ENCODE peak calls at places on chromosomes 13 and 19, in five cellular contexts. One of them, this sample, is unnamed.

GRCh38 chr19:2923510-2923909 is 21.3 kb downstream of the ZNF77 start:
- DNase-seq in SK-N-SH: no peak
- DNase-seq in HL-60: no peak
- DNase-seq in right lobe of liver: no peak
- DNase-seq in IMR-90: peak
- DNase-seq in this sample: no peak

GRCh38 chr13:80083516-80084085 is 257.3 kb downstream of the SPRY2 start:
- DNase-seq in HL-60: no peak
- DNase-seq in right lobe of liver: no peak
- DNase-seq in SK-N-SH: no peak
- DNase-seq in IMR-90: peak
- DNase-seq in this sample: no peak

GRCh38 chr19:38543807-38544568 is 73.8 kb downstream of the MAP4K1 start:
- DNase-seq in HL-60: no peak
- DNase-seq in SK-N-SH: peak
- DNase-seq in right lobe of liver: peak
- DNase-seq in IMR-90: peak
- DNase-seq in this sample: no peak

GRCh38 chr19:6739884-6740588 is 556 bp downstream of the TRIP10 start:
- DNase-seq in right lobe of liver: peak
- DNase-seq in SK-N-SH: peak
- DNase-seq in HL-60: no peak
- DNase-seq in IMR-90: no peak
- DNase-seq in this sample: no peak

GRCh38 chr13:50410921-50411712 is 395.9 kb downstream of the KCNRG start:
- DNase-seq in right lobe of liver: no peak
- DNase-seq in SK-N-SH: no peak
- DNase-seq in IMR-90: peak
- DNase-seq in HL-60: no peak
- DNase-seq in this sample: no peak

GRCh38 chr19:48249502-48250014 is 6.2 kb downstream of the CARD8 start:
- DNase-seq in right lobe of liver: peak
- DNase-seq in SK-N-SH: no peak
- DNase-seq in HL-60: peak
- DNase-seq in IMR-90: no peak
- DNase-seq in this sample: peak

GRCh38 chr19:16949496-16950023 is 60.8 kb downstream of the F2RL3 start:
- DNase-seq in right lobe of liver: no peak
- DNase-seq in SK-N-SH: no peak
- DNase-seq in HL-60: no peak
- DNase-seq in IMR-90: no peak
- DNase-seq in this sample: no peak

GRCh38 chr13:41130356-41130755 is 2.2 kb downstream of the KBTBD6 start:
- DNase-seq in right lobe of liver: no peak
- DNase-seq in IMR-90: peak
- DNase-seq in HL-60: peak
- DNase-seq in SK-N-SH: no peak
- DNase-seq in this sample: no peak

GRCh38 chr19:33052352-33052972 is 12.2 kb downstream of the RHPN2 start:
- DNase-seq in IMR-90: peak
- DNase-seq in HL-60: no peak
- DNase-seq in right lobe of liver: no peak
- DNase-seq in SK-N-SH: no peak
- DNase-seq in this sample: no peak

GRCh38 chr13:27170521-27171243 is 929 bp downstream of the USP12 start:
- DNase-seq in IMR-90: no peak
- DNase-seq in SK-N-SH: no peak
- DNase-seq in right lobe of liver: peak
- DNase-seq in HL-60: peak
- DNase-seq in this sample: peak

GRCh38 chr19:46975918-46976782 is 43.5 kb upstream of the NPAS1 start:
- DNase-seq in IMR-90: peak
- DNase-seq in HL-60: no peak
- DNase-seq in SK-N-SH: peak
- DNase-seq in right lobe of liver: peak
- DNase-seq in this sample: no peak

GRCh38 chr13:64078025-64078424 is 2662.4 kb upstream of the PCDH20 start:
- DNase-seq in SK-N-SH: peak
- DNase-seq in HL-60: no peak
- DNase-seq in IMR-90: no peak
- DNase-seq in right lobe of liver: no peak
- DNase-seq in this sample: no peak

GRCh38 chr13:29849731-29850212 is 645 bp downstream of the UBL3 start:
- DNase-seq in right lobe of liver: peak
- DNase-seq in IMR-90: peak
- DNase-seq in HL-60: peak
- DNase-seq in SK-N-SH: peak
- DNase-seq in this sample: peak

GRCh38 chr19:39582442-39582841 is 19.9 kb upstream of the LGALS13 start:
- DNase-seq in IMR-90: no peak
- DNase-seq in HL-60: no peak
- DNase-seq in SK-N-SH: no peak
- DNase-seq in right lobe of liver: no peak
- DNase-seq in this sample: no peak

GRCh38 chr19:42051166-42052115 is 18.6 kb downstream of the GRIK5 start:
- DNase-seq in SK-N-SH: no peak
- DNase-seq in IMR-90: no peak
- DNase-seq in right lobe of liver: no peak
- DNase-seq in HL-60: no peak
- DNase-seq in this sample: no peak

GRCh38 chr13:50677687-50678463 is 165.6 kb downstream of the DLEU7 start:
- DNase-seq in IMR-90: peak
- DNase-seq in right lobe of liver: no peak
- DNase-seq in SK-N-SH: no peak
- DNase-seq in HL-60: no peak
- DNase-seq in this sample: no peak

GRCh38 chr19:12721656-12722565 is 1.8 kb downstream of the TNPO2 start:
- DNase-seq in IMR-90: peak
- DNase-seq in HL-60: peak
- DNase-seq in SK-N-SH: peak
- DNase-seq in right lobe of liver: peak
- DNase-seq in this sample: no peak

GRCh38 chr13:64414381-64414780 is 2815.8 kb downstream of the PCDH9 start:
- DNase-seq in HL-60: no peak
- DNase-seq in SK-N-SH: no peak
- DNase-seq in IMR-90: no peak
- DNase-seq in right lobe of liver: no peak
- DNase-seq in this sample: no peak

GRCh38 chr13:73416093-73416492 is 357.3 kb downstream of the KLF5 start:
- DNase-seq in IMR-90: no peak
- DNase-seq in HL-60: no peak
- DNase-seq in SK-N-SH: no peak
- DNase-seq in right lobe of liver: no peak
- DNase-seq in this sample: no peak

GRCh38 chr19:13505164-13505695 is 1.0 kb downstream of the CACNA1A start:
- DNase-seq in IMR-90: no peak
- DNase-seq in right lobe of liver: no peak
- DNase-seq in HL-60: no peak
- DNase-seq in SK-N-SH: no peak
- DNase-seq in this sample: no peak

GRCh38 chr19:10968527-10969081 is 7.8 kb downstream of the SMARCA4 start:
- DNase-seq in SK-N-SH: no peak
- DNase-seq in HL-60: no peak
- DNase-seq in right lobe of liver: no peak
- DNase-seq in IMR-90: no peak
- DNase-seq in this sample: no peak

GRCh38 chr19:1746401-1747284 is 6.7 kb upstream of the ONECUT3 start:
- DNase-seq in right lobe of liver: no peak
- DNase-seq in SK-N-SH: no peak
- DNase-seq in HL-60: peak
- DNase-seq in IMR-90: peak
- DNase-seq in this sample: no peak

GRCh38 chr19:3102239-3103140 is 8.3 kb downstream of the GNA11 start:
- DNase-seq in right lobe of liver: no peak
- DNase-seq in IMR-90: no peak
- DNase-seq in HL-60: no peak
- DNase-seq in SK-N-SH: no peak
- DNase-seq in this sample: no peak

GRCh38 chr13:79492313-79492798 is 11.4 kb downstream of the NDFIP2 start:
- DNase-seq in SK-N-SH: no peak
- DNase-seq in HL-60: no peak
- DNase-seq in IMR-90: peak
- DNase-seq in right lobe of liver: no peak
- DNase-seq in this sample: no peak

GRCh38 chr13:113034451-113035208 is 65.6 kb downstream of the MCF2L start:
- DNase-seq in IMR-90: peak
- DNase-seq in SK-N-SH: peak
- DNase-seq in right lobe of liver: no peak
- DNase-seq in HL-60: peak
- DNase-seq in this sample: no peak

GRCh38 chr13:27968316-27969072 is 621 bp downstream of the CDX2 start:
- DNase-seq in SK-N-SH: peak
- DNase-seq in IMR-90: no peak
- DNase-seq in HL-60: peak
- DNase-seq in right lobe of liver: no peak
- DNase-seq in this sample: no peak

GRCh38 chr13:52454459-52454824 is 836 bp upstream of the CKAP2 start:
- DNase-seq in SK-N-SH: peak
- DNase-seq in HL-60: peak
- DNase-seq in IMR-90: peak
- DNase-seq in right lobe of liver: no peak
- DNase-seq in this sample: peak

GRCh38 chr19:30267332-30267731 is 104.9 kb upstream of the ZNF536 start:
- DNase-seq in IMR-90: no peak
- DNase-seq in right lobe of liver: no peak
- DNase-seq in HL-60: no peak
- DNase-seq in SK-N-SH: no peak
- DNase-seq in this sample: no peak

GRCh38 chr13:50393641-50394040 is 378.4 kb downstream of the KCNRG start:
- DNase-seq in right lobe of liver: no peak
- DNase-seq in HL-60: no peak
- DNase-seq in SK-N-SH: no peak
- DNase-seq in IMR-90: peak
- DNase-seq in this sample: no peak

GRCh38 chr13:64755961-64756360 is 2474.2 kb downstream of the PCDH9 start:
- DNase-seq in IMR-90: no peak
- DNase-seq in SK-N-SH: no peak
- DNase-seq in HL-60: no peak
- DNase-seq in right lobe of liver: no peak
- DNase-seq in this sample: no peak

GRCh38 chr19:4375620-4376228 is 24.6 kb downstream of the SH3GL1 start:
- DNase-seq in right lobe of liver: no peak
- DNase-seq in IMR-90: peak
- DNase-seq in HL-60: peak
- DNase-seq in SK-N-SH: peak
- DNase-seq in this sample: no peak
- TF ChIP-seq CTCF in right lobe of liver: no peak
- TF ChIP-seq CTCF in IMR-90: peak
- TF ChIP-seq CTCF in HL-60: peak
- TF ChIP-seq CTCF in SK-N-SH: peak
- TF ChIP-seq CTCF in this sample: no peak

DNA sequence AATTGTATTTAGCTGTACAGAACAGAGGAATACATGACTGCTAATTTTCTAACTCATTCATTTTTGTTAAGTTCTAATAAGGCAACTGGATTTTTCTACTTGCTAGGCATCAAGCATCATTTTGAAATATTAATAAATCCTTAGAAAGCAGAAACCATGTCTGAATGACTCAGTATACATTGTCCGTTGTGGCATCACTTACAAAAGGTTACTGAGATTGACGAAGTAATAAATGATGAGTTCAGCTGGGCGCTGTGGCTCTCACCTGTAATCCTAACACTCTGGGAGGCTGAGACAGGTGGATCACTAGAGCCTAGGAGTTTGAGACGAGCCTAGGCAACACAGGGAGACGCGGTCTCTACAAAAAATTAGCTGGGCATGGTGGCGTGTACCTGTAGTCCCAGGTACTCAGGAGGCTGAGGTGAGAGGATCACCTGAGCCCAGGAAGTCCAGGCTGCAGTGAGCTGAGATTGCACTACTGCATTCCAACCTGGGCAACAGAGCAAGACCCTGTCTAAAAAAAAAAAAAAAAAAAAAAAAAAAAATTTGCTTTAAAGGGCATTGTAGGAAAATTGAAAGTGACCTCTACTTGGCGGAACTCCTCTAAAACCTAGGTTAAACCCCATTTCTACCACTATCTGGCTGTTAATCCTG is 36.6 kb downstream of the LHFPL6 start:
- DNase-seq in right lobe of liver: no peak
- DNase-seq in SK-N-SH: no peak
- DNase-seq in HL-60: no peak
- DNase-seq in IMR-90: no peak
- DNase-seq in this sample: no peak
- TF ChIP-seq CTCF in right lobe of liver: no peak
- TF ChIP-seq CTCF in SK-N-SH: no peak
- TF ChIP-seq CTCF in HL-60: no peak
- TF ChIP-seq CTCF in IMR-90: no peak
- TF ChIP-seq CTCF in this sample: no peak

GRCh38 chr13:25446261-25446660 is 74.5 kb downstream of the ATP8A2 start:
- DNase-seq in IMR-90: no peak
- DNase-seq in right lobe of liver: no peak
- DNase-seq in HL-60: no peak
- DNase-seq in SK-N-SH: no peak
- DNase-seq in this sample: no peak

GRCh38 chr13:25447396-25447795 is 75.6 kb downstream of the ATP8A2 start:
- DNase-seq in HL-60: no peak
- DNase-seq in SK-N-SH: no peak
- DNase-seq in IMR-90: no peak
- DNase-seq in right lobe of liver: no peak
- DNase-seq in this sample: no peak
- TF ChIP-seq CTCF in HL-60: no peak
- TF ChIP-seq CTCF in SK-N-SH: no peak
- TF ChIP-seq CTCF in IMR-90: no peak
- TF ChIP-seq CTCF in right lobe of liver: no peak
- TF ChIP-seq CTCF in this sample: no peak

DNA sequence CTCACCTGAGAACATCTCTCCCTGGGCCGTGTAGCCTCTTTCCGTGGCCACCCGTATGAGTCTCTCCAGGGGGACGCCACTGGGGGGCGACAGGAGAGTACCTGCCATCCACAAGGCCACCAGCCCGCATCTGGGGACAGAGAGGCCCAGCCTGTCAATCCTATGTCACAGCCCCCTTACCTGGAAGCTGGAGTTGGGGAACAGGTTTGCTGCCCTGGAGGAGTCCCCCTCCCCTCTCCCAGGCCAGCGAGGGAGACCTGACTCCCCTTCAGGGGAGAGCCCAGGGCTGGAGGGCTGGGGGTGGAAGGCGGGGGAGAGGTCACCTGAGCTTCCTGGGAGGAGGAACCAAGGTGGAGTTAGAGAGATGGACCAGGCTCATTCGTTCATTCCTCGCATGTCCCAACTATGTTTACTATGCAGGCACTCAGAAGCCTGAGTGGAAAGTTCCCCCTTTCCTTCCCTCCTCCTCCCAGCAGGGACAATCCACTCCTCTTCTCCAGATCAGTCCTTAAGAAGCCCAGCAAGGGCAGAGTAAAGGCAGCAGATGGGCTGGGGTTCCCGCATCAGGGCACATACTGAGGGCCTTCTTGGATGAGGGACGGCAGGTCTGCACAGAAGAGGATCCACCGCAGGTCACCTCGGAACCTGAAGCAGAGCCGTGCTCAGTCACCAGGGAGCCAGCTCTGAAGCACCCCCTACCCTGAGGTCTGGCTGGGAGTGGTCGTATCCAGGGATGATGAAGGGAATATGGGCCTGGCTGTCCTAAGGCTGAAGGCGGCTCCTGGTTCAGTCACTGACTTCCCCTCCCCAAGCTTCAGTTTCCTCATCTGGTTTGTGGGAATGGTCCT is 5.5 kb downstream of the ACTMAP start:
- DNase-seq in SK-N-SH: peak
- DNase-seq in right lobe of liver: no peak
- DNase-seq in HL-60: no peak
- DNase-seq in IMR-90: no peak
- DNase-seq in this sample: no peak
- TF ChIP-seq CTCF in SK-N-SH: no peak
- TF ChIP-seq CTCF in right lobe of liver: no peak
- TF ChIP-seq CTCF in HL-60: no peak
- TF ChIP-seq CTCF in IMR-90: no peak
- TF ChIP-seq CTCF in this sample: no peak